ENCODE peak calls at places on chromosomes 11 and 22, in five cellular contexts. C is OCI-LY7, V is brain microvascular endothelial cell, P is H9, L is cardiac fibroblast. Z is an unnamed sample.

GRCh38 chr11:1837171-1838076 is 1.4 kb upstream of the TNNI2 start:
- DNase-seq in V (no peak), C (peak), P (peak), L (peak), Z (peak)

GRCh38 chr11:65584723-65585171 is 8.9 kb downstream of the EHBP1L1 start:
- DNase-seq in C (no peak), L (no peak), P (no peak), V (no peak), Z (no peak)

GRCh38 chr11:61359541-61359940 is 2.1 kb downstream of the CYB561A3 start:
- DNase-seq in C (no peak), V (no peak), L (no peak), P (no peak), Z (no peak)

GRCh38 chr22:46044718-46045458 is 67.9 kb upstream of the WNT7B start:
- DNase-seq in P (no peak), V (no peak), C (no peak), L (no peak), Z (no peak)

GRCh38 chr22:45756558-45756957 is 84.9 kb downstream of the ATXN10 start:
- DNase-seq in P (no peak), V (no peak), L (no peak), C (no peak), Z (no peak)

GRCh38 chr11:83249972-83250593 is 36.1 kb downstream of the CCDC90B start:
- DNase-seq in L (peak), V (peak), C (peak), P (no peak), Z (no peak)

GRCh38 chr11:110069158-110069737 is 23.9 kb upstream of the ZC3H12C start:
- DNase-seq in L (peak), C (no peak), V (peak), P (no peak), Z (no peak)

GRCh38 chr22:23067691-23068090 is 2.6 kb upstream of the GNAZ start:
- DNase-seq in L (peak), P (no peak), C (peak), V (no peak), Z (no peak)

GRCh38 chr11:428295-428694 is 13.5 kb upstream of the SIGIRR start:
- DNase-seq in V (no peak), L (no peak), P (no peak), C (no peak), Z (no peak)

GRCh38 chr22:37802310-37803194 is 5.2 kb upstream of the GCAT start:
- DNase-seq in V (no peak), P (peak), L (peak), C (no peak), Z (peak)
- TF ChIP-seq CTCF in V (no peak), P (peak), L (no peak), C (no peak), Z (no peak)

DNA sequence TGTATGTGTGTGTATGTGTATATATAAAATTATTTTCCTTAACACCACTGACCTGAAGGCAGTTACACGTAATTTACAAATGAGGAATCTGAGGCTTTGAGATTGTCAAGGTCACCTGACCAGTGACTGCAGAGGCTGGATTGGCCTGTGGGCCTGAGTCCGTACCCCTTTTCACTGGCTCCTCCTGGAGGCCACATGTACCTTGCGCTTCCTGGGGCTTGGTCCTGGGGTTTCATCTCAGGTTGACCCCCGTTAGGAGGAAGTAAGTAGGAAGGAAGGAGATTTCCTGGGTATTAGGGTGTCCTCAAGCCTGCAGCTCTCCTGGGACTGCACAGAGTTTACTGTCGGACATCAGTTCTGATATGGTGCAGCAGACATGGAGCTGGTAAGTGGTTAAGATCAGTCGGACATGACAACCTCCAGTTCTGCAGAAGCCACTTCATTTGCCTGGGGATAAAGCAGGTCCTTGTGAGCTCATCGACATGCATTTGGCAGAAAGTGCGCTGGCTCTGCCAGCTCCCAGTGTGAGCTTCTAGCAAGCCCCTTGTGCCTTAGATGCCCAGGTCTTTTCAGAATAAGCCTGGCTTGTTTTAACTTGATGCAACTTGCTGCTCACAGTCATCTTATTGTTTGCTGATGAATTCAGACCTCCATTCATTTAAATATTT is 36.6 kb downstream of the ST3GAL4 start:
- DNase-seq in P (peak), L (no peak), V (no peak), C (peak), Z (no peak)
- TF ChIP-seq CTCF in P (peak), L (peak), V (peak), C (peak), Z (no peak)

GRCh38 chr22:50627452-50627913 is 469 bp downstream of the ARSA start:
- DNase-seq in L (no peak), P (peak), V (no peak), C (peak), Z (peak)

GRCh38 chr22:50625568-50626313 is 2.2 kb downstream of the ARSA start:
- DNase-seq in V (no peak), C (no peak), L (no peak), P (peak), Z (no peak)

GRCh38 chr22:50626856-50627451 is 998 bp downstream of the ARSA start:
- DNase-seq in V (no peak), L (no peak), P (peak), C (no peak), Z (no peak)

GRCh38 chr22:50625131-50625567 is 2.8 kb downstream of the ARSA start:
- DNase-seq in L (no peak), C (no peak), P (no peak), V (no peak), Z (no peak)

GRCh38 chr22:50626314-50626855 is 1.6 kb downstream of the ARSA start:
- DNase-seq in V (no peak), C (no peak), L (no peak), P (peak), Z (no peak)
- TF ChIP-seq CTCF in V (no peak), C (no peak), L (no peak), P (no peak), Z (no peak)

GRCh38 chr22:26892401-26893033 is 235.1 kb downstream of the MIAT start:
- DNase-seq in L (no peak), V (no peak), P (peak), C (no peak), Z (no peak)

GRCh38 chr22:26888887-26889286 is 231.5 kb downstream of the MIAT start:
- DNase-seq in V (no peak), C (no peak), P (no peak), L (no peak), Z (no peak)

GRCh38 chr22:26889794-26890193 is 232.4 kb downstream of the MIAT start:
- DNase-seq in L (no peak), C (no peak), V (no peak), P (no peak), Z (no peak)

GRCh38 chr22:26891431-26891830 is 234.0 kb downstream of the MIAT start:
- DNase-seq in C (no peak), P (no peak), V (no peak), L (no peak), Z (no peak)

GRCh38 chr22:26890870-26891269 is 233.5 kb downstream of the MIAT start:
- DNase-seq in C (peak), L (no peak), V (no peak), P (no peak), Z (no peak)
- TF ChIP-seq CTCF in C (peak), L (no peak), V (peak), P (peak), Z (no peak)

DNA sequence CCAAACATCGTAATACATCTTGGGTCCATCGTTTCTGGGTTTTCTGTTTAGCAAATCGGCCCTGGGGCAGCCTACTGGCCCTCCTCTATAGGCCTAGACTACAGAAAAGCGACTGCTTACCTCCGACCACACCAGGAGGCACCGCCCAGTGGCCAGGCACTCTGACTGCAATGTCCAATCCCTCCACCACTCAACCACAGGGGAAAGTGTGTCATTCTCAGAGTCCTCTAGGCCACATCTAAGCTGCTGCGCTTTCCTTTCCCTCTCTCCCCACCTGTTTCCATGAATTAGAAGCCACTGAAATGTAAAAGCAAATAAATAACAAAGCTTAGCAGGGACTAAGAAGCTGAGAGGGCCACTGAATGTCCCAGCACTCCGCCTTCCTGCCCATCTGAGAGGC is 50.2 kb upstream of the FLI1 start:
- DNase-seq in P (peak), V (no peak), L (no peak), C (no peak), Z (no peak)
- TF ChIP-seq CTCF in P (peak), V (peak), L (no peak), C (no peak), Z (no peak)